ENCODE peak calls at places on chromosomes 7 and 10, in ten cellular contexts. O, P, E, W, M, Z, Q, F, T and L are unnamed samples.

GRCh38 chr10:70296406-70296899 is 12.6 kb upstream of the NPFFR1 start:
- DNase-seq in O (peak), P (peak), E (peak), W (peak), M (peak), Z (no peak), Q (peak), F (peak), T (peak), L (peak)

GRCh38 chr10:34319197-34319846 is 495.8 kb downstream of the PARD3 start:
- DNase-seq in O (no peak), P (peak), E (peak), W (no peak), M (no peak), Z (no peak), Q (peak), F (peak), T (no peak), L (peak)

GRCh38 chr7:17211307-17211836 is 87.1 kb upstream of the AHR start:
- DNase-seq in O (no peak), P (no peak), E (no peak), W (no peak), M (no peak), Z (no peak), Q (no peak), F (no peak), T (no peak), L (no peak)

GRCh38 chr10:784377-784758 is 94.9 kb upstream of the DIP2C start:
- DNase-seq in O (no peak), P (no peak), E (no peak), W (no peak), M (no peak), Z (peak), Q (peak), F (no peak), T (no peak), L (no peak)

GRCh38 chr10:74006269-74006668 is 8.4 kb downstream of the VCL start:
- DNase-seq in O (no peak), P (no peak), E (no peak), W (no peak), M (no peak), Z (no peak), Q (no peak), F (no peak), T (no peak), L (no peak)

GRCh38 chr10:7572435-7572834 is 94.3 kb downstream of the ITIH5 start:
- DNase-seq in O (no peak), P (no peak), E (peak), W (no peak), M (no peak), Z (no peak), Q (no peak), F (no peak), T (no peak), L (peak)

GRCh38 chr7:55250313-55250712 is 114.8 kb upstream of the LANCL2 start:
- DNase-seq in O (peak), P (no peak), E (peak), W (no peak), M (no peak), Z (peak), Q (peak), F (no peak), T (no peak), L (peak)

GRCh38 chr10:24866615-24867583 is 85.5 kb downstream of the PRTFDC1 start:
- DNase-seq in O (peak), P (peak), E (peak), W (peak), M (no peak), Z (no peak), Q (no peak), F (no peak), T (no peak), L (peak)

GRCh38 chr10:70578371-70578947 is 24.1 kb downstream of the PRF1 start:
- DNase-seq in O (no peak), P (no peak), E (peak), W (no peak), M (peak), Z (no peak), Q (no peak), F (no peak), T (no peak), L (peak)

GRCh38 chr10:12875100-12875499 is 126.4 kb downstream of the CCDC3 start:
- DNase-seq in O (no peak), P (no peak), E (peak), W (no peak), M (no peak), Z (no peak), Q (peak), F (no peak), T (no peak), L (peak)

GRCh38 chr7:104410742-104411141 is 82.3 kb downstream of the LHFPL3 start:
- DNase-seq in O (no peak), P (no peak), E (no peak), W (no peak), M (no peak), Z (no peak), Q (no peak), F (no peak), T (no peak), L (no peak)

GRCh38 chr7:34838329-34838728 is 180.3 kb downstream of the NPSR1 start:
- DNase-seq in O (no peak), P (no peak), E (no peak), W (no peak), M (no peak), Z (peak), Q (no peak), F (no peak), T (no peak), L (peak)

GRCh38 chr7:44131173-44132009 is 8.0 kb upstream of the POLD2 start:
- DNase-seq in O (no peak), P (no peak), E (peak), W (no peak), M (peak), Z (peak), Q (peak), F (no peak), T (no peak), L (peak)

GRCh38 chr7:69823151-69823744 is 225.0 kb downstream of the AUTS2 start:
- DNase-seq in O (no peak), P (no peak), E (no peak), W (no peak), M (no peak), Z (no peak), Q (no peak), F (no peak), T (no peak), L (no peak)

GRCh38 chr7:158782638-158783490 is 46.4 kb downstream of the ESYT2 start:
- DNase-seq in O (peak), P (peak), E (peak), W (peak), M (no peak), Z (no peak), Q (peak), F (peak), T (peak), L (peak)
- TF ChIP-seq CTCF in O (peak), P (peak), E (peak), W (peak), M (no peak), Z (peak), Q (peak), F (no peak), T (peak), L (peak)

GRCh38 chr7:101864039-101864438 is 46.6 kb downstream of the CUX1 start:
- DNase-seq in O (no peak), P (no peak), E (no peak), W (no peak), M (no peak), Z (no peak), Q (no peak), F (no peak), T (no peak), L (no peak)

GRCh38 chr7:101867265-101867664 is 49.8 kb downstream of the CUX1 start:
- DNase-seq in O (no peak), P (no peak), E (no peak), W (no peak), M (no peak), Z (no peak), Q (no peak), F (no peak), T (no peak), L (no peak)

GRCh38 chr7:101866328-101866727 is 48.9 kb downstream of the CUX1 start:
- DNase-seq in O (no peak), P (no peak), E (no peak), W (no peak), M (no peak), Z (no peak), Q (no peak), F (no peak), T (no peak), L (no peak)

GRCh38 chr7:101863598-101863997 is 46.2 kb downstream of the CUX1 start:
- DNase-seq in O (no peak), P (no peak), E (no peak), W (no peak), M (no peak), Z (no peak), Q (no peak), F (no peak), T (no peak), L (no peak)

GRCh38 chr7:101865031-101865824 is 47.8 kb downstream of the CUX1 start:
- DNase-seq in O (no peak), P (no peak), E (no peak), W (no peak), M (no peak), Z (no peak), Q (no peak), F (no peak), T (no peak), L (no peak)
- H3K4me3 ChIP-seq in O (no peak), P (no peak), E (no peak), W (no peak), M (no peak), Z (no peak), Q (no peak), F (no peak), T (no peak), L (no peak)

DNA sequence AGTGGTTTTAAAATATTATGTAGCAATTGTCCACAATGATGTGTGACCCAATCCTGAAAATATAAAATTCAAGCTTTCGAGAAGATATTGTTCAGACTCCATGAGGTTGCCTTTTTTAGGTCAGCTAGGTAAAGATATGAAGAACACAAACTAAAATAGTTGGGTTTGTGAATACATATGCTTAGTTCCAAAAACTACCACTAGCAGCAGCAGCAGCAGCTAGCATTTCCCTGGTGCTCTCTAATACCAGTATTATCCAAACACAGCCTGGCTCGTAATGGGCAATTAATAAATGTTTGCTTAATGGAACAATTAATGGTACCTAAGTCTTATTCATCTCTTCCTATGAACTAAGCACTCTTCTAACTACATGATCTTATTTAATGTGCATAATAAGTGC is 362.5 kb downstream of the MALRD1 start:
- DNase-seq in O (no peak), P (no peak), E (no peak), W (no peak), M (no peak), Z (no peak), Q (no peak), F (no peak), T (no peak), L (no peak)
- TF ChIP-seq CTCF in O (no peak), P (no peak), E (no peak), W (no peak), M (no peak), Z (no peak), Q (no peak), F (no peak), T (no peak), L (no peak)

GRCh38 chr10:132387723-132388210 is 9.2 kb upstream of the PWWP2B start:
- DNase-seq in O (no peak), P (peak), E (peak), W (peak), M (peak), Z (peak), Q (peak), F (peak), T (no peak), L (peak)
- H3K4me3 ChIP-seq in O (no peak), P (no peak), E (no peak), W (no peak), M (no peak), Z (no peak), Q (no peak), F (no peak), T (peak), L (no peak)

GRCh38 chr10:14118953-14119352 is 211.8 kb downstream of the FRMD4A start:
- DNase-seq in O (no peak), P (no peak), E (no peak), W (no peak), M (no peak), Z (no peak), Q (no peak), F (no peak), T (no peak), L (no peak)

GRCh38 chr10:14116837-14117236 is 213.9 kb downstream of the FRMD4A start:
- DNase-seq in O (no peak), P (no peak), E (no peak), W (no peak), M (no peak), Z (no peak), Q (no peak), F (no peak), T (no peak), L (no peak)

GRCh38 chr10:14116021-14116420 is 214.7 kb downstream of the FRMD4A start:
- DNase-seq in O (no peak), P (no peak), E (no peak), W (no peak), M (no peak), Z (no peak), Q (no peak), F (no peak), T (no peak), L (no peak)

GRCh38 chr10:14114791-14115190 is 215.9 kb downstream of the FRMD4A start:
- DNase-seq in O (no peak), P (no peak), E (no peak), W (no peak), M (no peak), Z (peak), Q (no peak), F (no peak), T (no peak), L (no peak)
- TF ChIP-seq CTCF in O (no peak), P (no peak), E (no peak), W (no peak), M (no peak), Z (no peak), Q (no peak), F (no peak), T (no peak), L (no peak)

GRCh38 chr10:30199376-30200018 is 140.1 kb upstream of the JCAD start:
- DNase-seq in O (no peak), P (no peak), E (no peak), W (no peak), M (no peak), Z (no peak), Q (no peak), F (no peak), T (no peak), L (no peak)
- H3K4me3 ChIP-seq in O (no peak), P (no peak), E (no peak), W (no peak), M (no peak), Z (no peak), Q (no peak), F (no peak), T (no peak), L (no peak)

GRCh38 chr7:91847881-91848599 is 32.5 kb downstream of the MTERF1 start:
- DNase-seq in O (no peak), P (no peak), E (no peak), W (no peak), M (peak), Z (no peak), Q (no peak), F (no peak), T (no peak), L (no peak)

GRCh38 chr7:91838439-91838838 is 42.1 kb downstream of the MTERF1 start:
- DNase-seq in O (no peak), P (no peak), E (no peak), W (no peak), M (no peak), Z (no peak), Q (no peak), F (no peak), T (no peak), L (no peak)

GRCh38 chr7:91846436-91846835 is 34.1 kb downstream of the MTERF1 start:
- DNase-seq in O (no peak), P (no peak), E (peak), W (no peak), M (no peak), Z (no peak), Q (no peak), F (no peak), T (no peak), L (peak)

GRCh38 chr7:91843831-91844230 is 36.7 kb downstream of the MTERF1 start:
- DNase-seq in O (no peak), P (no peak), E (no peak), W (no peak), M (no peak), Z (no peak), Q (no peak), F (no peak), T (no peak), L (no peak)
- TF ChIP-seq CTCF in O (no peak), P (no peak), E (no peak), W (no peak), M (no peak), Z (no peak), Q (no peak), F (no peak), T (no peak), L (no peak)

DNA sequence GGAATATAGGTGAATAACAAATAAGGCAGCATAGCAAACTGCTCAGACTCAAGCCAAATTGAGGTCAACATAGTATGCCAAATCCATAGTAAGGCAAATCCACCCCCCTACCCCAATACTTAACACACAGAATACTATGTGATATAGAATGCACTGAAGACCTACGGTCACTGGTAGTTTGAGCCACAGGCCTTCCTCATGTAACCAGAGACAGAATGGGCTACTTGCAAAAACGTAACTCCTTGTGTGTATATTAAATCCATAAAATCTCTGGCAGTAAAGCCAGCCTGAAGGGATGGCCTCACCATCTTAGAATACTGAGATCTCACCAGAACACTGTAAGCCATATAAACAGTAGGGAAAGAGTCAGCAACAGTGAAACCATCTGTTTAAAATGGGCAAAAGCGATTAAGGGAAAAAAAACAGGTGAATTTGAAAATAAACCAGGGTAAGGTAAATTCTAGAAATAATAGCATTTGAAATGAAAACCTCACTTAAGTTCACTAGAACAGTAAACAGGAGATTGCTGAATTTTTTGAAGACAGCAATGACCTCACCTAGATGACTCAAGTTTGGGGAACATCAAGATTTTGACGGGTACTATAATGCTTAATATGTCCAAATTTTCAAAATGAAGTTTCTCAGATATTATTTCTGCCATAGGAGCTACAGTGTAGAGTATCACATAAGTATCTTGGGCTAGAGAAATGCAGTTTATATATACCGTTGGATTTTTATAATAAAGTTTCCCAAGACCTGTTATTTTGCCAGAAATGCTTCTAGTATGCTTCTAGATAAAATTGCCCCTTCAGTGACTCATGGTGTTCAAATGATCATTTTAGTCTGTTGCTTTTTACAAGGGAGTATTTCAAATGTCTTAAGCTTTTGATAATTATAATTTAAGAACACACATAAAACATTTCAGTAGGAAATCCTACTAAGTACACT is 13.9 kb downstream of the HNRNPA2B1 start:
- DNase-seq in O (no peak), P (no peak), E (no peak), W (no peak), M (no peak), Z (no peak), Q (no peak), F (no peak), T (no peak), L (no peak)
- H3K4me3 ChIP-seq in O (no peak), P (no peak), E (no peak), W (no peak), M (no peak), Z (no peak), Q (no peak), F (no peak), T (no peak), L (no peak)

DNA sequence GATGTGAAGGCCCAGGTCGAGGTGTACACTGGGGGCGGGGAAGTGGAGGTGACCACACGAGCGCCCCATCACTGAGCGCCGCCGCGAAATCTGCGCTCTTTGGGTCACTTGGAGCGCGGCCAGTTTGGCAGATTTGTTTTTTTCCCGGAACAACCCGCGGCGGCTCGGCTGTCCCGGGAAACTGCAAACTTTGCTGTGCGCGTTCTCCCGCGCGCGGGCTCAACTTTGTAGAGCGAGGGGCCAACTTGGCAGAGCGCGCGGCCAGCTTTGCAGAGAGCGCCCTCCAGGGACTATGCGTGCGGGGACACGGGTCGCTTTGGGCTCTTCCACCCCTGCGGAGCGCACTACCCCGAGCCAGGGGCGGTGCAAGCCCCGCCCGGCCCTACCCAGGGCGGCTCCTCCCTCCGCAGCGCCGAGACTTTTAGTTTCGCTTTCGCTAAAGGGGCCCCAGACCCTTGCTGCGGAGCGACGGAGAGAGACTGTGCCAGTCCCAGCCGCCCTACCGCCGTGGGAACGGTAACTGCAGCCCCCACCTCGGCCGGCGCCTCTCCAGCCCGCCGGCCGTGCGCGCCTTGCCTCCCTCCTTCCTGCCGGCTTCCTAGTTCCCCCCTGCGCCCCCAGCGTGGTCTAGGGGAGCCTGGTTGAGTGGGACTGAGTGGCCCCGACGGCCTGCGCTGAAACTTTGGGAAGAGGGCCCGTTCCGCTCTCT is at the start of gene CASP7:
- DNase-seq in O (peak), P (peak), E (peak), W (peak), M (peak), Z (peak), Q (peak), F (peak), T (peak), L (peak)
- TF ChIP-seq CTCF in O (no peak), P (no peak), E (no peak), W (no peak), M (no peak), Z (peak), Q (no peak), F (peak), T (no peak), L (no peak)

GRCh38 chr10:28685717-28686116 is 8.4 kb downstream of the BAMBI start:
- DNase-seq in O (no peak), P (no peak), E (no peak), W (no peak), M (no peak), Z (no peak), Q (no peak), F (no peak), T (no peak), L (no peak)

GRCh38 chr10:28684986-28685580 is 7.8 kb downstream of the BAMBI start:
- DNase-seq in O (no peak), P (no peak), E (no peak), W (no peak), M (no peak), Z (no peak), Q (no peak), F (no peak), T (no peak), L (no peak)

GRCh38 chr10:28681928-28682750 is 4.8 kb downstream of the BAMBI start:
- DNase-seq in O (peak), P (no peak), E (peak), W (no peak), M (no peak), Z (no peak), Q (no peak), F (no peak), T (no peak), L (no peak)

GRCh38 chr10:28686835-28687682 is 9.7 kb downstream of the BAMBI start:
- DNase-seq in O (no peak), P (no peak), E (peak), W (no peak), M (no peak), Z (no peak), Q (no peak), F (no peak), T (no peak), L (no peak)

GRCh38 chr10:28684157-28684985 is 7.0 kb downstream of the BAMBI start:
- DNase-seq in O (no peak), P (no peak), E (no peak), W (no peak), M (no peak), Z (no peak), Q (no peak), F (no peak), T (no peak), L (no peak)
- H3K4me3 ChIP-seq in O (no peak), P (no peak), E (peak), W (no peak), M (no peak), Z (no peak), Q (no peak), F (no peak), T (no peak), L (no peak)